ENCODE peak calls at places on chromosome 1, in six cellular contexts. D is thoracic aorta, Q is colonic mucosa, S is bronchial epithelial cell, G is GM06990, N is dorsolateral prefrontal cortex. J is an unnamed sample. For H3K27me3, the result is how much of the 10 kb centered on the place peaks cover.

GRCh38 chr1:58839871-58840835 is 56.3 kb upstream of the JUN start:
- DNase-seq in N (no peak), D (no peak), S (peak), G (no peak), Q (no peak), J (no peak)

GRCh38 chr1:24043345-24044032 is 63.4 kb upstream of the SRSF10 start:
- DNase-seq in S (no peak), N (no peak), Q (no peak), D (no peak), G (no peak), J (no peak)

GRCh38 chr1:43316738-43317520 is 16.1 kb downstream of the TIE1 start:
- DNase-seq in Q (no peak), N (no peak), S (no peak), D (no peak), G (no peak), J (no peak)

GRCh38 chr1:25103180-25103790 is 129.0 kb downstream of the SYF2 start:
- DNase-seq in Q (no peak), S (no peak), N (no peak), G (no peak), D (no peak), J (no peak)

GRCh38 chr1:218454700-218455282 is 109.7 kb downstream of the TGFB2 start:
- DNase-seq in D (no peak), G (no peak), Q (no peak), S (no peak), N (no peak), J (no peak)

GRCh38 chr1:206713070-206713469 is 28.4 kb downstream of the MAPKAPK2 start:
- DNase-seq in N (no peak), D (no peak), S (no peak), G (no peak), Q (no peak), J (no peak)

GRCh38 chr1:173531069-173531693 is 54.0 kb downstream of the PRDX6 start:
- DNase-seq in G (no peak), Q (no peak), D (no peak), S (no peak), N (no peak), J (no peak)

GRCh38 chr1:9691108-9691445 is 39.5 kb downstream of the PIK3CD start:
- DNase-seq in S (no peak), N (peak), D (no peak), G (no peak), Q (no peak), J (no peak)

GRCh38 chr1:70034403-70034802 is 171.0 kb downstream of the LRRC40 start:
- DNase-seq in Q (no peak), N (no peak), S (peak), G (no peak), D (no peak), J (peak)

GRCh38 chr1:214234635-214235025 is 46.3 kb upstream of the SMYD2 start:
- DNase-seq in D (no peak), S (peak), G (no peak), Q (no peak), N (no peak), J (no peak)

GRCh38 chr1:39720094-39720999 is 18.3 kb upstream of the PPIE start:
- DNase-seq in D (no peak), Q (no peak), G (peak), S (peak), N (no peak), J (peak)

GRCh38 chr1:152777510-152778137 is 2.7 kb downstream of the LCE1F start:
- DNase-seq in Q (no peak), N (no peak), S (no peak), G (no peak), D (no peak), J (no peak)

GRCh38 chr1:147516157-147516917 is 25.0 kb upstream of the BCL9 start:
- DNase-seq in S (no peak), Q (no peak), N (no peak), G (no peak), D (no peak), J (no peak)

GRCh38 chr1:71106658-71107322 is 26.0 kb upstream of the ZRANB2 start:
- DNase-seq in D (no peak), S (no peak), Q (no peak), N (no peak), G (no peak), J (no peak)

GRCh38 chr1:207241164-207241934 is 80.1 kb upstream of the CD55 start:
- DNase-seq in N (no peak), D (no peak), G (no peak), S (no peak), Q (no peak), J (no peak)

GRCh38 chr1:35931424-35932157 is 686 bp downstream of the AGO3 start:
- DNase-seq in D (no peak), Q (peak), G (no peak), S (peak), N (no peak), J (no peak)

GRCh38 chr1:35935436-35935835 is 4.5 kb downstream of the AGO3 start:
- DNase-seq in Q (no peak), G (no peak), S (no peak), N (no peak), D (no peak), J (no peak)

GRCh38 chr1:35932158-35932636 is 1.3 kb downstream of the AGO3 start:
- DNase-seq in G (no peak), N (no peak), S (no peak), Q (no peak), D (no peak), J (no peak)

GRCh38 chr1:35930593-35931423 is at the start of gene AGO3:
- DNase-seq in D (peak), N (peak), Q (peak), S (peak), G (peak), J (peak)

GRCh38 chr1:35932941-35933340 is 2.0 kb downstream of the AGO3 start:
- DNase-seq in G (no peak), Q (no peak), D (no peak), S (no peak), N (no peak), J (no peak)
- H3K4me3 ChIP-seq in G (peak), Q (no peak), D (no peak), S (no peak), N (no peak), J (no peak)

DNA sequence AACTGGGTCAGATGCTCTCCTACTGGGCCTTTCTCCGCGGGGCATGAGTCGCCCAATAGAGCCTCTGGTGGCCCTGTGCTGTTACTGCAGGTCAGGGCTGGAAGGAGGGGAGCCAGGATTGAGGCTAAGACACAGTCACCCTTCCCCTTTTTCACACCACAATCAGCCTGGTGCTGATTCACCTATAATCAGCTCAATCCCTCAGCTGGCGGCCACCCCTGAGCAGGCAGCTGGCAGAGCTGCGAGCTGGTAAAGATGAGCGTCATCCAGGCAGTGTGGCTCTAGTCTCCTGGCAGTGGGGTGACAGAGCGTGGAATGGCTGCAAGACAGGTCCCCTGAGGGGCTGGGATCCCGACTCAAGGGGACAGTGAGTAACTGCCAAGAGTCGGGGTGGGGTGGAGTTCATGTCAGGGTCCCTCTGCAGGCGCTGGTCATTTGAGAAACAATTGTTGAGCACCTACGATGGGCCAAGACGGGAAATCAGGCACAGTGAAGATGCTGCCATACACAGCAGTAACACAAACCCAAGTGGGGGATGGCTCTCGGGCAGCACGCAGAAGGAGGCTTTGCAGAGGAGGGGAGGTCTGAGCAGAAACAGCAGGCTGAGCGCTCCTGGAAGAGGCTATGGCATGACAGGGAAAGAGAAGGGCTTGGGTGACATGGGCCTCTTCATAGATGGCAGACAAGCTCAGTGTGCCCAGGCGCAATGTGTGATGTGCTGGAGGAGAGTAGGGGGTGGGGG is 21.8 kb downstream of the ATF3 start:
- DNase-seq in S (peak), Q (peak), D (no peak), G (peak), N (peak), J (no peak)
- H3K27me3 ChIP-seq in S (under half), Q (under half), D (under half), G (under half), N (under half), J (under half)

GRCh38 chr1:229884765-229885164 is 182.3 kb upstream of the GALNT2 start:
- DNase-seq in D (no peak), N (no peak), S (no peak), G (no peak), Q (peak), J (no peak)
- TF ChIP-seq CTCF in D (no peak), N (no peak), S (no peak), G (no peak), Q (no peak), J (no peak)

DNA sequence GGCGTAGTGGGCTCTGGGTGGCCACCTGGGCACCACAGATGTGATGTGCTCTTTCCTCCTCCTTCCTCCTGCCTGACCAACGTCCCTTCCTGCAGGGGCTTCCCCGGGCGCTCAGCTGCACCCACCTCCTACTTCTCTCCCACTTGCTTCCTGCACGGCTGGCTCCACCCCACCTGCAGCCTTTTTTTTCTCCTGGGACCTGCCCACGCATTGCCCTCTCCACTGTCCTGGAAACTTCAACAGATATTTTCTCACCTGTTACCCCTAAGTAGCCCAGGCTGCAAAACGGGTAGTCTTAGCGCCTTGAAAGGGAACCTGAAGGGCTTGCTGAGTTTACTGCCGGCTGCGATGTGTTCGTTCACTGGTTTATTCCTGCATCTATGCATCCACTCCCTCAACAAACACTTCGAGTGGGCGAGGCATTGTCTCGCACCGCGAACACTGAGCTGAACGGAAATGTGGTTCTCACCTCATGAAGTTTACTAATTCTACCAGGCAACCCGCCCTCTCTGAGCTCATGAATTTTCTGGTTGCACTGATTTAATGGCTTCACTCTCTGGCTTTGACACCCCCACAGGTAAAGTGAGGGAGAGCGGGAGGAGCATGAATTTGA is 23.6 kb downstream of the ZBTB18 start:
- DNase-seq in D (no peak), S (no peak), N (no peak), Q (peak), G (peak), J (no peak)
- H3K4me3 ChIP-seq in D (no peak), S (no peak), N (no peak), Q (no peak), G (peak), J (no peak)

DNA sequence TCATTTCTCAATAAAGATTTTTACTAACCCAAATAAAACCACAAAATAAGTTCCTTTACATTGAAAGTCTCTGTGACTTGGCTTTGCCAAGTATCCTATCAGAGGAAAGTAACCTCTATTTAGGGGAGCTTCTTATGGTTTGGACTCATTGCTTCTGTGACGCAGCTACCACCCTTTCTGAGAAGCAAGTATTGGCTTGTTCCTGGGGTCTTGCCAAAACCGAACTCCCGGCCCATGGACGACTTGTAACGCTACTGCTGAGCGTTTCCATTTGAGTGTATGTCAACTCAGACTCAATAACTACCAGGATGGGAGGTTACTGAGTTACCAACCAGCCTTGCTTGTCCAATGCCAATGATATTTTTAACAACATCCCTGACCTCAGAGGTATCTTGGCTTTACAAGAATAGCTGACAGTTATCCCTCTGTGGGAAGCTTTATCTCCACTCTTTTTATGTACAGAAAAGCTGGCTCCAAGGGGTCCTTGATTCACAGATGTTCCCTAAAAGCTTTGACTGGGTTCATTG is 911.9 kb downstream of the TTLL7 start:
- DNase-seq in Q (no peak), D (no peak), N (no peak), G (no peak), S (peak), J (no peak)
- H3K27me3 ChIP-seq in Q (under half), D (under half), N (under half), G (under half), S (under half), J (under half)

DNA sequence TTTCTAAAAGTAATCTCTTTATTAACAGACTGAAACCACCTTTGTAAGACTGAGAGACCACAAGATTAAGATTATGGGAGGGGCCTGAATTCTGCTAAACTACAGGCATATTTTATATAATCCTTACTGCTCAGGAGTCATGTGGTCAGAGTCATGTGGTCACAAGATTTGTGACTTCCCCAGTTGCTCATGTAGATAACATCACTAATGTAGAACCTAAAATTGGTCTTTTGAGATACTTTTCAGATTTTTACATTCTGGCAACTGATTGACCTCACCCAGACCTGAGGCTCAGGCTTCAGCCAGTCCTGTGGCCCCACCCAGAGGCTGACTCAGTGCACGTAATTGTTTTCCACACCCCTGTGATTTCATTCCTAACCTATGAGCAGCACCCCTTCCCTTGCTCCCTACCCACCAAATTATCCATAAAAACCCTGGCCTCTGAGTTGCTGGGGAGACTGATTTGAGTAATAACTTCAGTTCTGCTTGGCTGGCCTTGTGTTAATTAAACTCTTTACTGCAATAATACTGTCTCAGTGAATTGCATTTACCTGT is 41.8 kb upstream of the ZNF326 start:
- DNase-seq in N (no peak), G (peak), D (no peak), S (peak), Q (peak), J (peak)
- TF ChIP-seq CTCF in N (peak), G (peak), D (no peak), S (no peak), Q (no peak), J (no peak)

GRCh38 chr1:227886993-227887696 is 60.6 kb downstream of the WNT9A start:
- DNase-seq in N (no peak), Q (peak), D (no peak), G (no peak), S (no peak), J (peak)
- H3K4me3 ChIP-seq in N (peak), Q (peak), D (peak), G (no peak), S (peak), J (peak)